ENCODE peak calls at places on chromosomes 6 and 20, in seven cellular contexts. T, M, N, E, Q, F and R are unnamed samples.

GRCh38 chr6:80094017-80094416 is 12.5 kb upstream of the BCKDHB start:
- DNase-seq in T (no peak), M (no peak), N (no peak), E (peak), Q (no peak), F (peak), R (no peak)

GRCh38 chr20:37239026-37239451 is 22.6 kb downstream of the GHRH start:
- DNase-seq in T (no peak), M (no peak), N (no peak), E (no peak), Q (no peak), F (peak), R (no peak)

GRCh38 chr6:155141512-155141911 is 122.3 kb upstream of the CLDN20 start:
- DNase-seq in T (no peak), M (no peak), N (no peak), E (no peak), Q (no peak), F (no peak), R (no peak)

GRCh38 chr20:2672446-2672845 is 8.4 kb upstream of the IDH3B start:
- DNase-seq in T (no peak), M (no peak), N (no peak), E (no peak), Q (no peak), F (no peak), R (no peak)

GRCh38 chr6:33190504-33191107 is 1.7 kb downstream of the COL11A2 start:
- DNase-seq in T (no peak), M (no peak), N (no peak), E (no peak), Q (no peak), F (no peak), R (no peak)

GRCh38 chr6:141415896-141416295 is 716.8 kb upstream of the GJE1 start:
- DNase-seq in T (no peak), M (no peak), N (no peak), E (no peak), Q (no peak), F (no peak), R (no peak)

GRCh38 chr20:3686867-3687321 is 5.1 kb upstream of the ADAM33 start:
- DNase-seq in T (no peak), M (peak), N (no peak), E (peak), Q (peak), F (peak), R (no peak)

GRCh38 chr20:31979713-31980426 is 11.9 kb downstream of the XKR7 start:
- DNase-seq in T (no peak), M (no peak), N (no peak), E (no peak), Q (no peak), F (peak), R (no peak)

GRCh38 chr20:50376179-50376887 is 133.8 kb upstream of the PTPN1 start:
- DNase-seq in T (no peak), M (no peak), N (no peak), E (no peak), Q (no peak), F (no peak), R (no peak)

GRCh38 chr6:94443701-94444100 is 1024.3 kb upstream of the EPHA7 start:
- DNase-seq in T (no peak), M (no peak), N (no peak), E (no peak), Q (no peak), F (no peak), R (no peak)

GRCh38 chr6:46850781-46851180 is 57.6 kb downstream of the MEP1A start:
- DNase-seq in T (no peak), M (no peak), N (no peak), E (no peak), Q (no peak), F (peak), R (peak)

GRCh38 chr20:45470262-45470931 is 844 bp downstream of the WFDC2 start:
- DNase-seq in T (peak), M (peak), N (no peak), E (peak), Q (no peak), F (peak), R (peak)

GRCh38 chr20:19913927-19914614 is 103.1 kb upstream of the NAA20 start:
- DNase-seq in T (no peak), M (no peak), N (no peak), E (no peak), Q (no peak), F (no peak), R (peak)

GRCh38 chr6:167079853-167080297 is 43.0 kb upstream of the CCR6 start:
- DNase-seq in T (no peak), M (no peak), N (no peak), E (no peak), Q (no peak), F (no peak), R (no peak)

GRCh38 chr6:6543181-6543879 is 45.2 kb upstream of the LY86 start:
- DNase-seq in T (no peak), M (no peak), N (no peak), E (peak), Q (no peak), F (no peak), R (no peak)

GRCh38 chr20:57707849-57708693 is 1.7 kb downstream of the PMEPA1 start:
- DNase-seq in T (no peak), M (no peak), N (no peak), E (no peak), Q (no peak), F (no peak), R (no peak)

GRCh38 chr6:31079656-31080261 is 32.6 kb downstream of the C6orf15 start:
- DNase-seq in T (peak), M (peak), N (peak), E (peak), Q (peak), F (peak), R (peak)

GRCh38 chr20:44646641-44647274 is 4.7 kb downstream of the ADA start:
- DNase-seq in T (no peak), M (no peak), N (no peak), E (no peak), Q (no peak), F (peak), R (no peak)

GRCh38 chr6:15956205-15957106 is 172.4 kb upstream of the MYLIP start:
- DNase-seq in T (no peak), M (no peak), N (no peak), E (no peak), Q (no peak), F (peak), R (no peak)

GRCh38 chr20:58450259-58450658 is 61.2 kb downstream of the VAPB start:
- DNase-seq in T (no peak), M (no peak), N (no peak), E (no peak), Q (no peak), F (no peak), R (no peak)

GRCh38 chr20:52302736-52303135 is 111.2 kb upstream of the ZFP64 start:
- DNase-seq in T (no peak), M (no peak), N (no peak), E (no peak), Q (no peak), F (no peak), R (no peak)

GRCh38 chr6:19472168-19472567 is 365.0 kb upstream of the ID4 start:
- DNase-seq in T (no peak), M (no peak), N (no peak), E (peak), Q (no peak), F (peak), R (peak)

GRCh38 chr20:51860015-51860882 is 57.9 kb upstream of the SALL4 start:
- DNase-seq in T (no peak), M (no peak), N (no peak), E (peak), Q (no peak), F (no peak), R (peak)

GRCh38 chr20:44287272-44288097 is 23.5 kb downstream of the FITM2 start:
- DNase-seq in T (no peak), M (no peak), N (no peak), E (no peak), Q (no peak), F (peak), R (no peak)

GRCh38 chr6:42010185-42010872 is 40.0 kb upstream of the TAF8 start:
- DNase-seq in T (no peak), M (no peak), N (peak), E (no peak), Q (no peak), F (peak), R (no peak)

GRCh38 chr20:20037960-20038359 is 14.3 kb downstream of the CRNKL1 start:
- DNase-seq in T (no peak), M (no peak), N (no peak), E (peak), Q (no peak), F (peak), R (no peak)

GRCh38 chr20:57898332-57898731 is 188.5 kb upstream of the PMEPA1 start:
- DNase-seq in T (no peak), M (no peak), N (no peak), E (no peak), Q (no peak), F (no peak), R (no peak)

GRCh38 chr20:58700121-58700780 is 7.7 kb downstream of the NPEPL1 start:
- DNase-seq in T (no peak), M (no peak), N (no peak), E (no peak), Q (no peak), F (no peak), R (no peak)